ENCODE peak calls at places on chromosomes 5 and 9, in four cellular contexts. Y is skeletal muscle cell, M is uterus, B is nephron progenitor cell. J is an unnamed sample.

GRCh38 chr5:143111799-143112198 is 291.7 kb downstream of the NR3C1 start:
- DNase-seq in Y (no peak), B (no peak), M (no peak), J (no peak)

GRCh38 chr5:5387192-5387591 is 35.3 kb upstream of the ICE1 start:
- DNase-seq in Y (no peak), B (no peak), M (no peak), J (no peak)

GRCh38 chr5:122607818-122608217 is 167.1 kb upstream of the SNX2 start:
- DNase-seq in B (no peak), Y (no peak), M (no peak), J (no peak)

GRCh38 chr9:94611638-94612068 is 18.0 kb upstream of the FBP2 start:
- DNase-seq in B (no peak), Y (no peak), M (no peak), J (no peak)

GRCh38 chr5:61167382-61167781 is 5.1 kb upstream of the SMIM15 start:
- DNase-seq in B (no peak), M (no peak), Y (no peak), J (no peak)

GRCh38 chr5:126027652-126028051 is 395.6 kb upstream of the GRAMD2B start:
- DNase-seq in Y (no peak), M (no peak), B (no peak), J (no peak)

GRCh38 chr5:68320094-68320986 is 104.8 kb downstream of the PIK3R1 start:
- DNase-seq in Y (no peak), B (no peak), M (no peak), J (no peak)

GRCh38 chr9:89422151-89422918 is 75.6 kb downstream of the SEMA4D start:
- DNase-seq in Y (no peak), M (no peak), B (no peak), J (no peak)

GRCh38 chr9:28648723-28649122 is 1075.4 kb upstream of the C9orf72 start:
- DNase-seq in M (no peak), Y (no peak), B (no peak), J (no peak)

GRCh38 chr5:83721878-83722779 is 1.5 kb upstream of the HAPLN1 start:
- DNase-seq in B (peak; percentile 79), Y (no peak), M (peak; percentile 27), J (peak; percentile 33)

GRCh38 chr9:14320272-14321245 is 6.6 kb upstream of the NFIB start:
- DNase-seq in Y (peak; percentile 96), M (no peak), B (no peak), J (no peak)

GRCh38 chr5:59065551-59065950 is 482.7 kb downstream of the RAB3C start:
- DNase-seq in B (no peak), Y (peak; percentile 73), M (no peak), J (no peak)

GRCh38 chr9:121529237-121529987 is 29.8 kb upstream of the GGTA1 start:
- DNase-seq in Y (peak; percentile 97), B (no peak), M (peak; percentile 88), J (peak; percentile 91)

GRCh38 chr9:138120072-138120471 is 242.5 kb downstream of the CACNA1B start:
- DNase-seq in B (no peak), M (no peak), Y (no peak), J (no peak)

GRCh38 chr9:12631866-12632265 is 61.3 kb upstream of the TYRP1 start:
- DNase-seq in Y (no peak), M (no peak), B (no peak), J (no peak)

GRCh38 chr9:71355884-71356283 is 234.5 kb upstream of the TRPM3 start:
- DNase-seq in Y (no peak), M (no peak), B (no peak), J (no peak)

GRCh38 chr9:23434654-23435053 is 391.4 kb downstream of the ELAVL2 start:
- DNase-seq in M (no peak), B (no peak), Y (no peak), J (no peak)

GRCh38 chr5:132782101-132782500 is 5.1 kb upstream of the SEPTIN8 start:
- DNase-seq in M (no peak), B (no peak), Y (no peak), J (no peak)

GRCh38 chr5:160887780-160888179 is 35.8 kb upstream of the ATP10B start:
- DNase-seq in Y (no peak), B (no peak), M (no peak), J (no peak)

GRCh38 chr5:93226202-93226735 is 354.8 kb downstream of the NR2F1-AS1 start:
- DNase-seq in B (no peak), M (no peak), Y (no peak), J (no peak)

GRCh38 chr5:71623221-71623794 is 36.2 kb downstream of the MCCC2 start:
- DNase-seq in B (no peak), M (no peak), Y (no peak), J (no peak)

GRCh38 chr9:6428940-6429889 is 16.2 kb downstream of the UHRF2 start:
- DNase-seq in M (no peak), B (no peak), Y (no peak), J (no peak)

GRCh38 chr5:140058212-140058932 is 15.3 kb upstream of the NRG2 start:
- DNase-seq in B (no peak), Y (no peak), M (no peak), J (no peak)

GRCh38 chr5:76617675-76618074 is 5.5 kb downstream of the F2RL2 start:
- DNase-seq in M (no peak), Y (peak; percentile 34), B (no peak), J (no peak)

GRCh38 chr5:36175043-36175442 is 23.1 kb downstream of the SKP2 start:
- DNase-seq in Y (no peak), M (no peak), B (no peak), J (no peak)

GRCh38 chr9:882416-882931 is 41.0 kb downstream of the DMRT1 start:
- DNase-seq in B (no peak), M (no peak), Y (no peak), J (no peak)

GRCh38 chr9:72478993-72479392 is 42.4 kb upstream of the TMC1 start:
- DNase-seq in Y (no peak), M (no peak), B (no peak), J (no peak)

GRCh38 chr9:115595951-115596742 is 478.2 kb upstream of the TNC start:
- DNase-seq in M (no peak), Y (peak; percentile 97), B (no peak), J (no peak)

GRCh38 chr9:89891221-89892052 is 286.6 kb downstream of the GADD45G start:
- DNase-seq in M (peak; percentile 77), Y (no peak), B (no peak), J (peak; percentile 67)

GRCh38 chr5:2163940-2164490 is 281.3 kb upstream of the IRX4 start:
- DNase-seq in Y (no peak), B (no peak), M (no peak), J (no peak)

GRCh38 chr5:133390416-133391155 is 221.8 kb downstream of the FSTL4 start:
- DNase-seq in M (no peak), Y (no peak), B (no peak), J (no peak)

GRCh38 chr5:2836133-2836532 is 84.7 kb upstream of the IRX2 start:
- DNase-seq in Y (no peak), M (no peak), B (no peak), J (no peak)

GRCh38 chr5:138668451-138668850 is 84.8 kb upstream of the CTNNA1 start:
- DNase-seq in B (no peak), M (no peak), Y (no peak), J (no peak)

GRCh38 chr5:150665044-150665443 is 4.0 kb downstream of the MYOZ3 start:
- DNase-seq in Y (no peak), M (no peak), B (no peak), J (no peak)

GRCh38 chr5:111472096-111472495 is 40.2 kb downstream of the STARD4 start:
- DNase-seq in Y (no peak), B (no peak), M (no peak), J (no peak)